ENCODE peak calls at places on chromosome 1, in eight cellular contexts. One of them, this sample, is unnamed.

GRCh38 chr1:205645494-205645893 is 13.7 kb upstream of the ELK4 start:
- DNase-seq in stomach: no peak
- DNase-seq in HCT116: no peak
- DNase-seq in heart left ventricle: no peak
- DNase-seq in uterus: no peak
- DNase-seq in upper lobe of left lung: no peak
- DNase-seq in IMR-90: no peak
- DNase-seq in A549: no peak
- DNase-seq in this sample: no peak

GRCh38 chr1:220803401-220804201 is 16.9 kb downstream of the MTARC1 start:
- DNase-seq in stomach: no peak
- DNase-seq in HCT116: no peak
- DNase-seq in heart left ventricle: no peak
- DNase-seq in uterus: no peak
- DNase-seq in upper lobe of left lung: no peak
- DNase-seq in IMR-90: peak; percentile 36
- DNase-seq in A549: peak; percentile 30
- DNase-seq in this sample: peak; percentile 38

GRCh38 chr1:67405473-67406245 is 24.5 kb downstream of the SERBP1 start:
- DNase-seq in stomach: no peak
- DNase-seq in HCT116: no peak
- DNase-seq in heart left ventricle: no peak
- DNase-seq in uterus: no peak
- DNase-seq in upper lobe of left lung: no peak
- DNase-seq in IMR-90: no peak
- DNase-seq in A549: no peak
- DNase-seq in this sample: no peak

GRCh38 chr1:31764307-31765040 is at the start of gene ADGRB2:
- DNase-seq in stomach: no peak
- DNase-seq in HCT116: no peak
- DNase-seq in heart left ventricle: no peak
- DNase-seq in uterus: no peak
- DNase-seq in upper lobe of left lung: peak; percentile 86
- DNase-seq in IMR-90: no peak
- DNase-seq in A549: no peak
- DNase-seq in this sample: no peak

GRCh38 chr1:14968251-14968812 is 185.2 kb upstream of the TMEM51 start:
- DNase-seq in stomach: no peak
- DNase-seq in HCT116: no peak
- DNase-seq in heart left ventricle: peak; percentile 62
- DNase-seq in uterus: no peak
- DNase-seq in upper lobe of left lung: no peak
- DNase-seq in IMR-90: peak; percentile 91
- DNase-seq in A549: no peak
- DNase-seq in this sample: peak; percentile 85

GRCh38 chr1:94998748-94999147 is 71.8 kb upstream of the CNN3 start:
- DNase-seq in stomach: no peak
- DNase-seq in HCT116: no peak
- DNase-seq in heart left ventricle: no peak
- DNase-seq in uterus: no peak
- DNase-seq in upper lobe of left lung: no peak
- DNase-seq in IMR-90: no peak
- DNase-seq in A549: no peak
- DNase-seq in this sample: no peak

GRCh38 chr1:169132512-169133227 is 26.2 kb downstream of the ATP1B1 start:
- DNase-seq in stomach: no peak
- DNase-seq in HCT116: no peak
- DNase-seq in heart left ventricle: no peak
- DNase-seq in uterus: no peak
- DNase-seq in upper lobe of left lung: no peak
- DNase-seq in IMR-90: no peak
- DNase-seq in A549: no peak
- DNase-seq in this sample: no peak

GRCh38 chr1:43061803-43062202 is 103.1 kb upstream of the SLC2A1 start:
- DNase-seq in stomach: no peak
- DNase-seq in HCT116: no peak
- DNase-seq in heart left ventricle: no peak
- DNase-seq in uterus: no peak
- DNase-seq in upper lobe of left lung: no peak
- DNase-seq in IMR-90: no peak
- DNase-seq in A549: no peak
- DNase-seq in this sample: no peak

GRCh38 chr1:59013276-59013927 is 229.6 kb upstream of the JUN start:
- DNase-seq in stomach: peak; percentile 57
- DNase-seq in HCT116: no peak
- DNase-seq in heart left ventricle: peak; percentile 46
- DNase-seq in uterus: peak; percentile 61
- DNase-seq in upper lobe of left lung: peak; percentile 68
- DNase-seq in IMR-90: peak; percentile 36
- DNase-seq in A549: no peak
- DNase-seq in this sample: peak; percentile 45

GRCh38 chr1:182886985-182887384 is 47.8 kb downstream of the DHX9 start:
- DNase-seq in stomach: no peak
- DNase-seq in HCT116: no peak
- DNase-seq in heart left ventricle: no peak
- DNase-seq in uterus: no peak
- DNase-seq in upper lobe of left lung: no peak
- DNase-seq in IMR-90: no peak
- DNase-seq in A549: no peak
- DNase-seq in this sample: no peak

GRCh38 chr1:110211503-110212164 is 1.5 kb downstream of the KCNC4 start:
- DNase-seq in stomach: no peak
- DNase-seq in HCT116: no peak
- DNase-seq in heart left ventricle: no peak
- DNase-seq in uterus: no peak
- DNase-seq in upper lobe of left lung: peak; percentile 89
- DNase-seq in IMR-90: no peak
- DNase-seq in A549: no peak
- DNase-seq in this sample: no peak

GRCh38 chr1:158943059-158943458 is 11.7 kb downstream of the PYHIN1 start:
- DNase-seq in stomach: no peak
- DNase-seq in HCT116: no peak
- DNase-seq in heart left ventricle: no peak
- DNase-seq in uterus: no peak
- DNase-seq in upper lobe of left lung: no peak
- DNase-seq in IMR-90: peak; percentile 5
- DNase-seq in A549: no peak
- DNase-seq in this sample: no peak

GRCh38 chr1:202288177-202288576 is 53.6 kb downstream of the UBE2T start:
- DNase-seq in stomach: no peak
- DNase-seq in HCT116: no peak
- DNase-seq in heart left ventricle: no peak
- DNase-seq in uterus: no peak
- DNase-seq in upper lobe of left lung: no peak
- DNase-seq in IMR-90: no peak
- DNase-seq in A549: no peak
- DNase-seq in this sample: no peak

GRCh38 chr1:204589409-204590038 is 73.3 kb downstream of the MDM4 start:
- DNase-seq in stomach: no peak
- DNase-seq in HCT116: no peak
- DNase-seq in heart left ventricle: no peak
- DNase-seq in uterus: no peak
- DNase-seq in upper lobe of left lung: no peak
- DNase-seq in IMR-90: peak; percentile 16
- DNase-seq in A549: no peak
- DNase-seq in this sample: no peak

GRCh38 chr1:56404561-56405030 is 174.8 kb downstream of the PLPP3 start:
- DNase-seq in stomach: no peak
- DNase-seq in HCT116: no peak
- DNase-seq in heart left ventricle: peak; percentile 82
- DNase-seq in uterus: no peak
- DNase-seq in upper lobe of left lung: no peak
- DNase-seq in IMR-90: no peak
- DNase-seq in A549: no peak
- DNase-seq in this sample: no peak

GRCh38 chr1:93680121-93681094 is 1.2 kb downstream of the BCAR3 start:
- DNase-seq in stomach: peak; percentile 82
- DNase-seq in HCT116: peak; percentile 76
- DNase-seq in heart left ventricle: peak; percentile 85
- DNase-seq in uterus: peak; percentile 79
- DNase-seq in upper lobe of left lung: peak; percentile 86
- DNase-seq in IMR-90: peak; percentile 91
- DNase-seq in A549: peak; percentile 92
- DNase-seq in this sample: peak; percentile 94

GRCh38 chr1:168636200-168636599 is 59.8 kb downstream of the XCL1 start:
- DNase-seq in stomach: no peak
- DNase-seq in HCT116: no peak
- DNase-seq in heart left ventricle: no peak
- DNase-seq in uterus: no peak
- DNase-seq in upper lobe of left lung: no peak
- DNase-seq in IMR-90: no peak
- DNase-seq in A549: no peak
- DNase-seq in this sample: no peak

GRCh38 chr1:208101661-208102431 is 142.3 kb downstream of the PLXNA2 start:
- DNase-seq in stomach: no peak
- DNase-seq in HCT116: no peak
- DNase-seq in heart left ventricle: peak; percentile 41
- DNase-seq in uterus: peak; percentile 63
- DNase-seq in upper lobe of left lung: no peak
- DNase-seq in IMR-90: peak; percentile 36
- DNase-seq in A549: no peak
- DNase-seq in this sample: no peak

GRCh38 chr1:198747127-198747526 is 108.3 kb downstream of the PTPRC start:
- DNase-seq in stomach: no peak
- DNase-seq in HCT116: no peak
- DNase-seq in heart left ventricle: no peak
- DNase-seq in uterus: no peak
- DNase-seq in upper lobe of left lung: no peak
- DNase-seq in IMR-90: no peak
- DNase-seq in A549: no peak
- DNase-seq in this sample: no peak

GRCh38 chr1:212293579-212293978 is 8.4 kb downstream of the PPP2R5A start:
- DNase-seq in stomach: no peak
- DNase-seq in HCT116: no peak
- DNase-seq in heart left ventricle: no peak
- DNase-seq in uterus: no peak
- DNase-seq in upper lobe of left lung: no peak
- DNase-seq in IMR-90: peak; percentile 38
- DNase-seq in A549: no peak
- DNase-seq in this sample: no peak

GRCh38 chr1:100249537-100250257 is at the start of gene DBT:
- DNase-seq in stomach: peak; percentile 95
- DNase-seq in HCT116: peak; percentile 84
- DNase-seq in heart left ventricle: peak; percentile 97
- DNase-seq in uterus: peak; percentile 93
- DNase-seq in upper lobe of left lung: peak; percentile 7
- DNase-seq in IMR-90: peak; percentile 92
- DNase-seq in A549: peak; percentile 96
- DNase-seq in this sample: peak; percentile 97

GRCh38 chr1:167721617-167722151 is at the start of gene MPZL1:
- DNase-seq in stomach: peak; percentile 98
- DNase-seq in HCT116: peak; percentile 80
- DNase-seq in heart left ventricle: peak; percentile 96
- DNase-seq in uterus: peak; percentile 98
- DNase-seq in upper lobe of left lung: peak; percentile 96
- DNase-seq in IMR-90: peak; percentile 92
- DNase-seq in A549: peak; percentile 97
- DNase-seq in this sample: peak; percentile 98

GRCh38 chr1:16145988-16146887 is 9.6 kb downstream of the EPHA2 start:
- DNase-seq in stomach: peak; percentile 59
- DNase-seq in HCT116: no peak
- DNase-seq in heart left ventricle: peak; percentile 93
- DNase-seq in uterus: peak; percentile 91
- DNase-seq in upper lobe of left lung: no peak
- DNase-seq in IMR-90: peak; percentile 92
- DNase-seq in A549: peak; percentile 82
- DNase-seq in this sample: peak; percentile 95
- TF ChIP-seq POLR2A in stomach: no peak
- TF ChIP-seq POLR2A in HCT116: no peak
- TF ChIP-seq POLR2A in heart left ventricle: no peak
- TF ChIP-seq POLR2A in uterus: peak; percentile 64
- TF ChIP-seq POLR2A in upper lobe of left lung: no peak
- TF ChIP-seq POLR2A in IMR-90: peak; percentile 4
- TF ChIP-seq POLR2A in A549: no peak
- TF ChIP-seq POLR2A in this sample: peak; percentile 75

DNA sequence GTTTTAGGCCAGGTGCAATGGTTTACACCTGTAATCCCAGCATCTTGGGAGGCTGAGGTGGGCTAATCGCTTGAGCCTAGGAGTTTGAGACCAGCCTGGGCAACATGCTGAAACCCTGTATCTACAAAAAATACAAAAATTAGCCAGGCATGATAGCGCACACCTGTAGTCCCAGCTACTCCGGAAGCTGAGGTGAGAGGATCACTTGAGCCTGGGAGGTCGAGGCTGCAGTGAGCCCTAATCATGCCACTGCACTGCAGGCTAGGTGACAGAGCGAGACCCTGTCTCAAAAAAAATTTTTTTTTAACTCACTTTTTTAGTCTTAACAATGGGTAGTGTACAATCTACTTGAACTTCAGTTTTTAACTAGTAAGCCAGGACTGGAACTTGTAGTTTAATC is 137.5 kb downstream of the HS2ST1 start:
- DNase-seq in stomach: no peak
- DNase-seq in HCT116: no peak
- DNase-seq in heart left ventricle: no peak
- DNase-seq in uterus: no peak
- DNase-seq in upper lobe of left lung: no peak
- DNase-seq in IMR-90: no peak
- DNase-seq in A549: no peak
- DNase-seq in this sample: no peak
- H3K4me1 ChIP-seq in stomach: no peaks in the 10 kb centered on the region
- H3K4me1 ChIP-seq in HCT116: no peaks in the 10 kb centered on the region
- H3K4me1 ChIP-seq in heart left ventricle: no peaks in the 10 kb centered on the region
- H3K4me1 ChIP-seq in uterus: no peaks in the 10 kb centered on the region
- H3K4me1 ChIP-seq in upper lobe of left lung: no peaks in the 10 kb centered on the region
- H3K4me1 ChIP-seq in IMR-90: no peaks in the 10 kb centered on the region
- H3K4me1 ChIP-seq in A549: no peaks in the 10 kb centered on the region
- H3K4me1 ChIP-seq in this sample: peaks cover 16% of the 10 kb centered on the region

GRCh38 chr1:213335084-213335483 is 284.0 kb downstream of the RPS6KC1 start:
- DNase-seq in stomach: no peak
- DNase-seq in HCT116: no peak
- DNase-seq in heart left ventricle: no peak
- DNase-seq in uterus: no peak
- DNase-seq in upper lobe of left lung: no peak
- DNase-seq in IMR-90: no peak
- DNase-seq in A549: no peak
- DNase-seq in this sample: no peak
- TF ChIP-seq POLR2A in stomach: no peak
- TF ChIP-seq POLR2A in HCT116: no peak
- TF ChIP-seq POLR2A in heart left ventricle: no peak
- TF ChIP-seq POLR2A in uterus: no peak
- TF ChIP-seq POLR2A in upper lobe of left lung: no peak
- TF ChIP-seq POLR2A in IMR-90: no peak
- TF ChIP-seq POLR2A in A549: no peak
- TF ChIP-seq POLR2A in this sample: no peak

DNA sequence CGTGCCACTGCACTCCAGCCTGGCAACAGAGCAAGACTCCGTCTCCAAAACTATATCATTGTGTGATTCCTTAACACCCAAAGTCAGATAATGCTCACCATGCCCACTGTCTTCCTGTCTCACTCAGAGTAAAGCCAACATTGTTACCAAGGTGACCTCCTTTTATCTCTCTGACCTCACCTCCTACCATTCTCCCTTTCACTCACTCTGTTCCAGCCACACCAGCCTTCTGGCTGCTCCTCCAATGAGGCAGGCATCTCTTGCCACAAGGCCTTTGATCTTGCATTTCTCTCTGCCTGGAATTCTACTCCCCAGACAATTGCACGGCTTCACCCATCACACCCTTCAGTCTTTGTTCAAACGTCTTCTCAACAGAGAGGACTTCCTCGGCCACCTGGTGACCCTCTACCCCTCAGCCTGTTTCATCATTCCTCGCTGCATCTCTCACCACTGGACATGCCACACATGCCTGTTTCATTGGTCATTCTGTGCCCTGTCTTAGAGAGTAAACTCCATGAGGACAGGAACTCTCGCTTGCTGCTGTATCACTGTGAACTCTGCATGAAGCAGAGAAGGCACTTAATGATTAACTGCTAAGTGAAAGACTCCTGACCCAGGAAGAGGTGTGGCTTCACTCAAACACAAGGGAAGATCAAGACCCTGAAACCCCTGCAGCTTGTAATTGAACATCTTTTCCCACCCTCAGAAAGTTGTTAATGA is 67.1 kb upstream of the CAPZB start:
- DNase-seq in stomach: no peak
- DNase-seq in HCT116: no peak
- DNase-seq in heart left ventricle: no peak
- DNase-seq in uterus: no peak
- DNase-seq in upper lobe of left lung: no peak
- DNase-seq in IMR-90: no peak
- DNase-seq in A549: no peak
- DNase-seq in this sample: no peak
- H3K4me1 ChIP-seq in stomach: no peaks in the 10 kb centered on the region
- H3K4me1 ChIP-seq in HCT116: no peaks in the 10 kb centered on the region
- H3K4me1 ChIP-seq in heart left ventricle: no peaks in the 10 kb centered on the region
- H3K4me1 ChIP-seq in uterus: no peaks in the 10 kb centered on the region
- H3K4me1 ChIP-seq in upper lobe of left lung: peaks cover 5% of the 10 kb centered on the region
- H3K4me1 ChIP-seq in IMR-90: no peaks in the 10 kb centered on the region
- H3K4me1 ChIP-seq in A549: no peaks in the 10 kb centered on the region
- H3K4me1 ChIP-seq in this sample: no peaks in the 10 kb centered on the region